ENCODE peak calls at places on chromosomes 7 and 10, in nine cellular contexts. One of them, this sample, is unnamed.

GRCh38 chr7:45874408-45875131 is 1.7 kb upstream of the CCDC201 start:
- DNase-seq in sigmoid colon: no peak
- DNase-seq in GM12878: no peak
- DNase-seq in transverse colon: no peak
- DNase-seq in upper lobe of left lung: no peak
- DNase-seq in esophagus muscularis mucosa: peak; percentile 77
- DNase-seq in HepG2: peak; percentile 58
- DNase-seq in K562: no peak
- DNase-seq in suprapubic skin: no peak
- DNase-seq in this sample: no peak

GRCh38 chr7:156751319-156751718 is 110.7 kb downstream of the RNF32 start:
- DNase-seq in suprapubic skin: no peak
- DNase-seq in GM12878: no peak
- DNase-seq in esophagus muscularis mucosa: no peak
- DNase-seq in sigmoid colon: no peak
- DNase-seq in upper lobe of left lung: no peak
- DNase-seq in K562: peak; percentile 27
- DNase-seq in transverse colon: no peak
- DNase-seq in HepG2: no peak
- DNase-seq in this sample: no peak

GRCh38 chr10:74290703-74291102 is 139.7 kb downstream of the ADK start:
- DNase-seq in upper lobe of left lung: no peak
- DNase-seq in GM12878: no peak
- DNase-seq in esophagus muscularis mucosa: no peak
- DNase-seq in HepG2: no peak
- DNase-seq in suprapubic skin: no peak
- DNase-seq in transverse colon: no peak
- DNase-seq in sigmoid colon: no peak
- DNase-seq in K562: no peak
- DNase-seq in this sample: no peak

GRCh38 chr7:94700926-94701554 is 45.1 kb upstream of the SGCE start:
- DNase-seq in GM12878: no peak
- DNase-seq in transverse colon: no peak
- DNase-seq in sigmoid colon: no peak
- DNase-seq in K562: no peak
- DNase-seq in HepG2: peak; percentile 76
- DNase-seq in esophagus muscularis mucosa: no peak
- DNase-seq in upper lobe of left lung: no peak
- DNase-seq in suprapubic skin: no peak
- DNase-seq in this sample: no peak

GRCh38 chr10:30434273-30435067 is 486 bp downstream of the MAP3K8 start:
- DNase-seq in upper lobe of left lung: peak; percentile 93
- DNase-seq in sigmoid colon: peak; percentile 96
- DNase-seq in HepG2: peak; percentile 83
- DNase-seq in esophagus muscularis mucosa: peak; percentile 98
- DNase-seq in transverse colon: peak; percentile 88
- DNase-seq in GM12878: no peak
- DNase-seq in suprapubic skin: peak; percentile 97
- DNase-seq in K562: peak; percentile 79
- DNase-seq in this sample: peak; percentile 82

GRCh38 chr10:90161-90560 is 41.1 kb upstream of the TUBB8 start:
- DNase-seq in HepG2: peak; percentile 68
- DNase-seq in K562: no peak
- DNase-seq in transverse colon: no peak
- DNase-seq in sigmoid colon: no peak
- DNase-seq in GM12878: no peak
- DNase-seq in esophagus muscularis mucosa: no peak
- DNase-seq in upper lobe of left lung: no peak
- DNase-seq in suprapubic skin: no peak
- DNase-seq in this sample: no peak

GRCh38 chr7:73454424-73454823 is 20.8 kb downstream of the FZD9 start:
- DNase-seq in sigmoid colon: no peak
- DNase-seq in GM12878: no peak
- DNase-seq in suprapubic skin: no peak
- DNase-seq in HepG2: no peak
- DNase-seq in upper lobe of left lung: no peak
- DNase-seq in esophagus muscularis mucosa: no peak
- DNase-seq in K562: no peak
- DNase-seq in transverse colon: no peak
- DNase-seq in this sample: no peak

GRCh38 chr7:8197994-8198698 is 63.8 kb downstream of the ICA1 start:
- DNase-seq in transverse colon: no peak
- DNase-seq in upper lobe of left lung: no peak
- DNase-seq in esophagus muscularis mucosa: no peak
- DNase-seq in suprapubic skin: no peak
- DNase-seq in K562: no peak
- DNase-seq in GM12878: no peak
- DNase-seq in HepG2: no peak
- DNase-seq in sigmoid colon: no peak
- DNase-seq in this sample: no peak

GRCh38 chr10:42769653-42770052 is 12.9 kb upstream of the BMS1 start:
- DNase-seq in HepG2: no peak
- DNase-seq in GM12878: no peak
- DNase-seq in transverse colon: peak; percentile 67
- DNase-seq in upper lobe of left lung: peak; percentile 68
- DNase-seq in K562: peak; percentile 66
- DNase-seq in sigmoid colon: no peak
- DNase-seq in suprapubic skin: no peak
- DNase-seq in esophagus muscularis mucosa: peak; percentile 26
- DNase-seq in this sample: no peak

GRCh38 chr7:155303039-155303593 is 5.4 kb downstream of the INSIG1 start:
- DNase-seq in GM12878: no peak
- DNase-seq in esophagus muscularis mucosa: no peak
- DNase-seq in upper lobe of left lung: no peak
- DNase-seq in transverse colon: no peak
- DNase-seq in sigmoid colon: no peak
- DNase-seq in K562: no peak
- DNase-seq in HepG2: no peak
- DNase-seq in suprapubic skin: no peak
- DNase-seq in this sample: no peak

GRCh38 chr7:18508441-18509427 is 13.2 kb downstream of the HDAC9 start:
- DNase-seq in K562: peak; percentile 4
- DNase-seq in esophagus muscularis mucosa: no peak
- DNase-seq in transverse colon: no peak
- DNase-seq in sigmoid colon: no peak
- DNase-seq in upper lobe of left lung: no peak
- DNase-seq in GM12878: no peak
- DNase-seq in suprapubic skin: no peak
- DNase-seq in HepG2: peak; percentile 12
- DNase-seq in this sample: no peak

GRCh38 chr7:37150856-37151255 is 297.8 kb downstream of the ELMO1 start:
- DNase-seq in GM12878: no peak
- DNase-seq in K562: no peak
- DNase-seq in esophagus muscularis mucosa: no peak
- DNase-seq in HepG2: no peak
- DNase-seq in upper lobe of left lung: no peak
- DNase-seq in transverse colon: no peak
- DNase-seq in sigmoid colon: no peak
- DNase-seq in suprapubic skin: no peak
- DNase-seq in this sample: no peak

GRCh38 chr7:57404967-57405421 is 45.0 kb upstream of the ZNF716 start:
- DNase-seq in suprapubic skin: no peak
- DNase-seq in sigmoid colon: no peak
- DNase-seq in transverse colon: no peak
- DNase-seq in esophagus muscularis mucosa: no peak
- DNase-seq in upper lobe of left lung: no peak
- DNase-seq in GM12878: no peak
- DNase-seq in HepG2: no peak
- DNase-seq in K562: no peak
- DNase-seq in this sample: no peak

GRCh38 chr7:25026156-25026555 is 46.2 kb upstream of the OSBPL3 start:
- DNase-seq in upper lobe of left lung: no peak
- DNase-seq in K562: no peak
- DNase-seq in sigmoid colon: no peak
- DNase-seq in suprapubic skin: no peak
- DNase-seq in HepG2: no peak
- DNase-seq in GM12878: no peak
- DNase-seq in transverse colon: no peak
- DNase-seq in esophagus muscularis mucosa: no peak
- DNase-seq in this sample: no peak

GRCh38 chr10:98295907-98296306 is 27.9 kb upstream of the LOXL4 start:
- DNase-seq in upper lobe of left lung: no peak
- DNase-seq in K562: no peak
- DNase-seq in GM12878: no peak
- DNase-seq in suprapubic skin: no peak
- DNase-seq in HepG2: no peak
- DNase-seq in transverse colon: no peak
- DNase-seq in esophagus muscularis mucosa: no peak
- DNase-seq in sigmoid colon: no peak
- DNase-seq in this sample: no peak

GRCh38 chr7:26291699-26292538 is at the start of gene SNX10:
- DNase-seq in upper lobe of left lung: peak; percentile 93
- DNase-seq in HepG2: peak; percentile 59
- DNase-seq in GM12878: no peak
- DNase-seq in K562: peak; percentile 89
- DNase-seq in sigmoid colon: no peak
- DNase-seq in suprapubic skin: no peak
- DNase-seq in esophagus muscularis mucosa: no peak
- DNase-seq in transverse colon: peak; percentile 69
- DNase-seq in this sample: peak; percentile 52

GRCh38 chr10:62384447-62385081 is 10.4 kb downstream of the ZNF365 start:
- DNase-seq in esophagus muscularis mucosa: no peak
- DNase-seq in GM12878: no peak
- DNase-seq in transverse colon: no peak
- DNase-seq in sigmoid colon: no peak
- DNase-seq in K562: no peak
- DNase-seq in suprapubic skin: no peak
- DNase-seq in upper lobe of left lung: no peak
- DNase-seq in HepG2: no peak
- DNase-seq in this sample: no peak

GRCh38 chr10:33571616-33572015 is 237.1 kb upstream of the NRP1 start:
- DNase-seq in upper lobe of left lung: no peak
- DNase-seq in sigmoid colon: no peak
- DNase-seq in K562: no peak
- DNase-seq in transverse colon: no peak
- DNase-seq in esophagus muscularis mucosa: no peak
- DNase-seq in GM12878: no peak
- DNase-seq in HepG2: no peak
- DNase-seq in suprapubic skin: no peak
- DNase-seq in this sample: no peak

GRCh38 chr7:77464589-77464988 is 48.4 kb upstream of the GSAP start:
- DNase-seq in sigmoid colon: no peak
- DNase-seq in upper lobe of left lung: no peak
- DNase-seq in suprapubic skin: no peak
- DNase-seq in transverse colon: no peak
- DNase-seq in GM12878: peak; percentile 55
- DNase-seq in K562: no peak
- DNase-seq in HepG2: no peak
- DNase-seq in esophagus muscularis mucosa: no peak
- DNase-seq in this sample: no peak

DNA sequence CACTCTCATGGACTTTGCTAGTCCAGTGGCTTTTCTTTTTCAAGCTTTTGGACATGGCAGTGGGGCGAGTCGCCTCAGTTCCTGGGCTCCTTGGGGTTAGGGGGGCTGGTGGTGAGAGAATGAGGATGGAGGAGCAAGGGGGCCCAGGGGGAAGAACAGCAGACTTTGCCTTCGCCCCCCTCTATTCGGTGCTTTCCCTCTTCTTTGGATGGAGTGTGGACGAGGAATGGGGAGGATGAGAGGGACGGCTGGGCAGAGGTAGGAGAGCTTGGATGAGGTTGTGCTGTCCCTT is 255 bp downstream of the MAGI2 start:
- DNase-seq in GM12878: no peak
- DNase-seq in HepG2: no peak
- DNase-seq in suprapubic skin: no peak
- DNase-seq in sigmoid colon: no peak
- DNase-seq in upper lobe of left lung: no peak
- DNase-seq in K562: no peak
- DNase-seq in transverse colon: no peak
- DNase-seq in esophagus muscularis mucosa: no peak
- DNase-seq in this sample: no peak
- H3K4me3 ChIP-seq in GM12878: no peak overlapping the region
- H3K4me3 ChIP-seq in HepG2: peak overlapping the region; percentile 84
- H3K4me3 ChIP-seq in suprapubic skin: peak overlapping the region; percentile 70
- H3K4me3 ChIP-seq in sigmoid colon: peak overlapping the region; percentile 74
- H3K4me3 ChIP-seq in upper lobe of left lung: peak overlapping the region; percentile 29
- H3K4me3 ChIP-seq in K562: no peak overlapping the region
- H3K4me3 ChIP-seq in transverse colon: peak overlapping the region; percentile 49
- H3K4me3 ChIP-seq in esophagus muscularis mucosa: peak overlapping the region; percentile 79
- H3K4me3 ChIP-seq in this sample: peak overlapping the region; percentile 66

DNA sequence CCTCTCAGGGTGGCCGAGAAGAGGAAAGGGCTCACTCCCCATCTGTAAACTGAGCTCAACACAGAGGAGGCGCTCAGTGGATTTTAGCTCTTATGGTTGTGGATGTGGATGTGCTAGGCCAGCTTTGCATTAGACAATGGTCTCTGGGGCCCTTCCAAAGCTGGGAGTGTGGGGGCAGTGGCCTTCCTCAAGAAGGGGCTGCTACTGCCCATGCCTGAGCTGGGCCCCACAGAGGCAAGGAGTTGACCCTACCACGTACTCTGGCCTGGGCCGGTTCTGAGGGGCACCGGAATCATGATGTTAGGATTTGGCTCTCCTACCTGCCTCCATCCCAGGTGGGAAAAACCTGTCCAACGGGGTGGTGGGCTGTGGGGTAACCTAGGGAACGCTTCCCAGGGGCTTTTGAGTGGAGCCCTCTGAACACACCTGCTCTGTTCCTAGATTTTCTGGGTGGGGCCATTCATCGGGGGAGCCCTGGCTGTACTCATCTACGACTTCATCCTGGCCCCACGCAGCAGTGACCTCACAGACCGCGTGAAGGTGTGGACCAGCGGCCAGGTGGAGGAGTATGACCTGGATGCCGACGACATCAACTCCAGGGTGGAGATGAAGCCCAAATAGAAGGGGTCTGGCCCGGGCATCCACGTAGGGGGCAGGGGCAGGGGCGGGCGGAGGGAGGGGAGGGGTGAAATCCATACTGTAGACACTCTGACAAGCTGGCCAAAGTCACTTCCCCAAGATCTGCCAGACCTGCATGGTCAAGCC is 11.5 kb downstream of the AQP1 start:
- DNase-seq in esophagus muscularis mucosa: peak; percentile 83
- DNase-seq in GM12878: no peak
- DNase-seq in K562: no peak
- DNase-seq in upper lobe of left lung: peak; percentile 40
- DNase-seq in suprapubic skin: peak; percentile 49
- DNase-seq in transverse colon: peak; percentile 6
- DNase-seq in sigmoid colon: peak; percentile 54
- DNase-seq in HepG2: no peak
- DNase-seq in this sample: peak; percentile 20
- TF ChIP-seq EP300 in esophagus muscularis mucosa: no peak
- TF ChIP-seq EP300 in GM12878: no peak
- TF ChIP-seq EP300 in K562: no peak
- TF ChIP-seq EP300 in upper lobe of left lung: no peak
- TF ChIP-seq EP300 in suprapubic skin: no peak
- TF ChIP-seq EP300 in transverse colon: no peak
- TF ChIP-seq EP300 in sigmoid colon: no peak
- TF ChIP-seq EP300 in HepG2: no peak
- TF ChIP-seq EP300 in this sample: no peak

GRCh38 chr7:51158742-51159441 is 157.7 kb downstream of the COBL start:
- DNase-seq in HepG2: no peak
- DNase-seq in sigmoid colon: no peak
- DNase-seq in GM12878: no peak
- DNase-seq in suprapubic skin: no peak
- DNase-seq in K562: no peak
- DNase-seq in upper lobe of left lung: peak; percentile 72
- DNase-seq in esophagus muscularis mucosa: no peak
- DNase-seq in transverse colon: no peak
- DNase-seq in this sample: no peak
- TF ChIP-seq POLR2AphosphoS5 in HepG2: no peak
- TF ChIP-seq POLR2AphosphoS5 in sigmoid colon: no peak
- TF ChIP-seq POLR2AphosphoS5 in GM12878: no peak
- TF ChIP-seq POLR2AphosphoS5 in suprapubic skin: no peak
- TF ChIP-seq POLR2AphosphoS5 in K562: no peak
- TF ChIP-seq POLR2AphosphoS5 in upper lobe of left lung: no peak
- TF ChIP-seq POLR2AphosphoS5 in esophagus muscularis mucosa: no peak
- TF ChIP-seq POLR2AphosphoS5 in transverse colon: no peak
- TF ChIP-seq POLR2AphosphoS5 in this sample: no peak

GRCh38 chr10:99913831-99914235 is 95.9 kb downstream of the DNMBP start:
- DNase-seq in suprapubic skin: no peak
- DNase-seq in GM12878: no peak
- DNase-seq in upper lobe of left lung: no peak
- DNase-seq in sigmoid colon: no peak
- DNase-seq in K562: no peak
- DNase-seq in esophagus muscularis mucosa: no peak
- DNase-seq in transverse colon: peak; percentile 63
- DNase-seq in HepG2: no peak
- DNase-seq in this sample: peak; percentile 63
- H3K4me3 ChIP-seq in suprapubic skin: no peak overlapping the region
- H3K4me3 ChIP-seq in GM12878: no peak overlapping the region
- H3K4me3 ChIP-seq in upper lobe of left lung: no peak overlapping the region
- H3K4me3 ChIP-seq in sigmoid colon: no peak overlapping the region
- H3K4me3 ChIP-seq in K562: no peak overlapping the region
- H3K4me3 ChIP-seq in esophagus muscularis mucosa: no peak overlapping the region
- H3K4me3 ChIP-seq in transverse colon: no peak overlapping the region
- H3K4me3 ChIP-seq in HepG2: no peak overlapping the region
- H3K4me3 ChIP-seq in this sample: no peak overlapping the region